ENCODE peak calls at places on chromosomes 12 and 14, in five cellular contexts. One of them, this sample, is unnamed.

GRCh38 chr14:61489932-61490331 is 168.6 kb downstream of the PRKCH start:
- DNase-seq in right lobe of liver: peak
- DNase-seq in esophagus muscularis mucosa: no peak
- DNase-seq in adrenal gland: peak
- DNase-seq in heart left ventricle: no peak
- DNase-seq in this sample: no peak

GRCh38 chr12:85821216-85821615 is 15.0 kb downstream of the RASSF9 start:
- DNase-seq in right lobe of liver: no peak
- DNase-seq in esophagus muscularis mucosa: no peak
- DNase-seq in adrenal gland: no peak
- DNase-seq in heart left ventricle: no peak
- DNase-seq in this sample: no peak

GRCh38 chr14:104536942-104537612 is 42.5 kb upstream of the C14orf180 start:
- DNase-seq in right lobe of liver: no peak
- DNase-seq in esophagus muscularis mucosa: no peak
- DNase-seq in adrenal gland: no peak
- DNase-seq in heart left ventricle: no peak
- DNase-seq in this sample: no peak

GRCh38 chr12:6868211-6869048 is 1.1 kb downstream of the TPI1 start:
- DNase-seq in right lobe of liver: no peak
- DNase-seq in esophagus muscularis mucosa: no peak
- DNase-seq in adrenal gland: no peak
- DNase-seq in heart left ventricle: no peak
- DNase-seq in this sample: no peak

GRCh38 chr12:93025145-93026103 is 96.3 kb upstream of the EEA1 start:
- DNase-seq in right lobe of liver: no peak
- DNase-seq in esophagus muscularis mucosa: no peak
- DNase-seq in adrenal gland: no peak
- DNase-seq in heart left ventricle: no peak
- DNase-seq in this sample: no peak

GRCh38 chr12:87661770-87662402 is 367.3 kb downstream of the C12orf50 start:
- DNase-seq in right lobe of liver: no peak
- DNase-seq in esophagus muscularis mucosa: no peak
- DNase-seq in adrenal gland: no peak
- DNase-seq in heart left ventricle: no peak
- DNase-seq in this sample: no peak

GRCh38 chr12:28294300-28294699 is 104.0 kb downstream of the CCDC91 start:
- DNase-seq in right lobe of liver: no peak
- DNase-seq in esophagus muscularis mucosa: no peak
- DNase-seq in adrenal gland: no peak
- DNase-seq in heart left ventricle: no peak
- DNase-seq in this sample: no peak

GRCh38 chr14:37594238-37594915 is 672 bp downstream of the FOXA1 start:
- DNase-seq in right lobe of liver: peak
- DNase-seq in esophagus muscularis mucosa: no peak
- DNase-seq in adrenal gland: peak
- DNase-seq in heart left ventricle: no peak
- DNase-seq in this sample: no peak

GRCh38 chr12:34188974-34189373 is 166.7 kb downstream of the ALG10 start:
- DNase-seq in right lobe of liver: no peak
- DNase-seq in esophagus muscularis mucosa: no peak
- DNase-seq in adrenal gland: no peak
- DNase-seq in heart left ventricle: no peak
- DNase-seq in this sample: no peak

GRCh38 chr12:56979628-56980027 is 22.2 kb upstream of the RDH16 start:
- DNase-seq in right lobe of liver: no peak
- DNase-seq in esophagus muscularis mucosa: no peak
- DNase-seq in adrenal gland: no peak
- DNase-seq in heart left ventricle: no peak
- DNase-seq in this sample: no peak

GRCh38 chr12:112333030-112333429 is 49.2 kb downstream of the HECTD4 start:
- DNase-seq in right lobe of liver: no peak
- DNase-seq in esophagus muscularis mucosa: no peak
- DNase-seq in adrenal gland: no peak
- DNase-seq in heart left ventricle: no peak
- DNase-seq in this sample: no peak

GRCh38 chr14:74504874-74505617 is 11.5 kb downstream of the ISCA2 start:
- DNase-seq in right lobe of liver: no peak
- DNase-seq in esophagus muscularis mucosa: no peak
- DNase-seq in adrenal gland: no peak
- DNase-seq in heart left ventricle: peak
- DNase-seq in this sample: no peak

GRCh38 chr12:110107369-110108281 is 16.5 kb upstream of the IFT81 start:
- DNase-seq in right lobe of liver: no peak
- DNase-seq in esophagus muscularis mucosa: no peak
- DNase-seq in adrenal gland: peak
- DNase-seq in heart left ventricle: no peak
- DNase-seq in this sample: no peak

GRCh38 chr12:48442191-48442828 is 30.0 kb upstream of the ANP32D start:
- DNase-seq in right lobe of liver: no peak
- DNase-seq in esophagus muscularis mucosa: no peak
- DNase-seq in adrenal gland: no peak
- DNase-seq in heart left ventricle: no peak
- DNase-seq in this sample: no peak

GRCh38 chr14:104746951-104747481 is 5.9 kb upstream of the SIVA1 start:
- DNase-seq in right lobe of liver: peak
- DNase-seq in esophagus muscularis mucosa: no peak
- DNase-seq in adrenal gland: no peak
- DNase-seq in heart left ventricle: peak
- DNase-seq in this sample: no peak

GRCh38 chr14:100440207-100440631 is 117.1 kb downstream of the SLC25A47 start:
- DNase-seq in right lobe of liver: peak
- DNase-seq in esophagus muscularis mucosa: no peak
- DNase-seq in adrenal gland: peak
- DNase-seq in heart left ventricle: peak
- DNase-seq in this sample: no peak

GRCh38 chr14:78123650-78124253 is 46.4 kb upstream of the NRXN3 start:
- DNase-seq in right lobe of liver: no peak
- DNase-seq in esophagus muscularis mucosa: no peak
- DNase-seq in adrenal gland: no peak
- DNase-seq in heart left ventricle: no peak
- DNase-seq in this sample: no peak

GRCh38 chr12:105278043-105278697 is 42.2 kb upstream of the APPL2 start:
- DNase-seq in right lobe of liver: no peak
- DNase-seq in esophagus muscularis mucosa: peak
- DNase-seq in adrenal gland: peak
- DNase-seq in heart left ventricle: no peak
- DNase-seq in this sample: no peak

GRCh38 chr14:80798878-80799277 is 142.7 kb downstream of the CEP128 start:
- DNase-seq in right lobe of liver: no peak
- DNase-seq in esophagus muscularis mucosa: no peak
- DNase-seq in adrenal gland: no peak
- DNase-seq in heart left ventricle: no peak
- DNase-seq in this sample: no peak

GRCh38 chr12:104219361-104219892 is 3.8 kb downstream of the TXNRD1 start:
- DNase-seq in right lobe of liver: no peak
- DNase-seq in esophagus muscularis mucosa: no peak
- DNase-seq in adrenal gland: no peak
- DNase-seq in heart left ventricle: no peak
- DNase-seq in this sample: no peak

GRCh38 chr12:1878214-1878613 is 40.2 kb downstream of the CACNA2D4 start:
- DNase-seq in right lobe of liver: no peak
- DNase-seq in esophagus muscularis mucosa: peak
- DNase-seq in adrenal gland: no peak
- DNase-seq in heart left ventricle: no peak
- DNase-seq in this sample: no peak

GRCh38 chr14:69326611-69327010 is 66.7 kb downstream of the GALNT16 start:
- DNase-seq in right lobe of liver: peak
- DNase-seq in esophagus muscularis mucosa: no peak
- DNase-seq in adrenal gland: no peak
- DNase-seq in heart left ventricle: no peak
- DNase-seq in this sample: no peak

GRCh38 chr12:25054783-25055144 is 105.9 kb upstream of the BCAT1 start:
- DNase-seq in right lobe of liver: no peak
- DNase-seq in esophagus muscularis mucosa: no peak
- DNase-seq in adrenal gland: no peak
- DNase-seq in heart left ventricle: no peak
- DNase-seq in this sample: no peak

GRCh38 chr14:39682563-39682962 is 250.3 kb upstream of the FBXO33 start:
- DNase-seq in right lobe of liver: no peak
- DNase-seq in esophagus muscularis mucosa: no peak
- DNase-seq in adrenal gland: no peak
- DNase-seq in heart left ventricle: no peak
- DNase-seq in this sample: no peak

GRCh38 chr14:105879503-105879866 is 353.1 kb downstream of the TMEM121 start:
- DNase-seq in right lobe of liver: peak
- DNase-seq in esophagus muscularis mucosa: no peak
- DNase-seq in adrenal gland: peak
- DNase-seq in heart left ventricle: no peak
- DNase-seq in this sample: no peak

DNA sequence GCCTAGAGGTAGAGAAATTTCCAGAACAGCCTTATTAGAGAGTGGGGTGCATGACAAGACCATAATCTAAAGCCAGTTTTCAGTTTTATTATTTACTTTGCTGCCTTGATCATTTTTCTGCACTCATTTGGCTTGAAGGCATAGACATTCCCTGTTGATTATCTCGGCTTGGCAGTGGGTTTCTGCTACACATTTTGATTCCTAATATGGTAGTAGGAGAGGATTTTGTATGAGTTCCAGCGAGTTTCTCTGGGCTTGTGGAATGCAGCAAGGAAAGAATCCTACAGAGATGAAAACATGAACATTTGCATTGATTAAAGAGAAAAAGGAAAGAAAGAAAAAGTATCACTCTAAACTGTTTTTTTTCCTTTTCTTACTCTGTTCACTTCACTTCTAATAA is 281.2 kb downstream of the PAWR start:
- DNase-seq in right lobe of liver: no peak
- DNase-seq in esophagus muscularis mucosa: no peak
- DNase-seq in adrenal gland: no peak
- DNase-seq in heart left ventricle: no peak
- DNase-seq in this sample: no peak
- H3K27ac ChIP-seq in right lobe of liver: no peak
- H3K27ac ChIP-seq in esophagus muscularis mucosa: peak
- H3K27ac ChIP-seq in adrenal gland: no peak
- H3K27ac ChIP-seq in heart left ventricle: no peak
- H3K27ac ChIP-seq in this sample: peak

DNA sequence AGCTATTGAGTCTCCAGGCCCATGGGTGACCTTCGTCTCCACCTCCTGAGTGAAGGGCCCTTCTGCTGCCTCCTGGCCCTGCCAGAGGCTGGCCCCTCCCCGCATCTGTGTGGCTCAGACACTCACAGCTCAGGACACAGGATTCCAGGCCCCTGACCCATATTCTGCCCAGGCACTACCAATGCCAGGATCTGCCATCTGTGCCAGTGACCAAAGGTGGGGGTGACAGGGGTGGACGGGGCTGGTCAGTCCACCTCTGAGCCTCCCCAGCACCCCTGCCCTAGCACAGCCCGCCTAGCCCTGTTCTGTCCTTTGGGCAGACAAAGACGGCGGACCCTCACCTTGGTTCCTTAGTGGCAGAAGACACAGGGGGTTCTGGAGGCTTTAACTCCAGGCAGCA is 2.8 kb downstream of the ASB2 start:
- DNase-seq in right lobe of liver: no peak
- DNase-seq in esophagus muscularis mucosa: no peak
- DNase-seq in adrenal gland: no peak
- DNase-seq in heart left ventricle: no peak
- DNase-seq in this sample: no peak
- TF ChIP-seq POLR2A in right lobe of liver: no peak
- TF ChIP-seq POLR2A in esophagus muscularis mucosa: no peak
- TF ChIP-seq POLR2A in adrenal gland: no peak
- TF ChIP-seq POLR2A in heart left ventricle: no peak
- TF ChIP-seq POLR2A in this sample: no peak

DNA sequence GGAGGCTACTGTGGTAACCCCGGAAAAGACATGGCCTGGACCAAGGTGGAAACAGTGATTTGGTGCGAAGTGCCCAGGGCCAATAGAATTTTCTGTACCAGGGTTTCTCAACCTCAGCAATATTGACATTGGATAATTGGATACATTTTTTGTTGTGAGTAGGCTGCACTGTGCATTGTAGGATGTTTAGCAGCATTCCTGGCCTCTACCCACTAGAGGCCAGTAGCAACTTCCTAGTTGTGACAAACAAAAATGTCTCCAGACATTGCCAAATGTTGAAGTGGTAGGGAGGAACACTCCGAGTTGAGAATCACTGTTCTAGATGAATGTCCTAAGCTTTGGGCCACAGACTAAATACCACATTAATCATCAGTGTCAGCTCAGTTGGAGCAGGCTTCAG is 6.2 kb upstream of the CGRRF1 start:
- DNase-seq in right lobe of liver: no peak
- DNase-seq in esophagus muscularis mucosa: no peak
- DNase-seq in adrenal gland: no peak
- DNase-seq in heart left ventricle: no peak
- DNase-seq in this sample: no peak
- TF ChIP-seq CTCF in right lobe of liver: peak
- TF ChIP-seq CTCF in esophagus muscularis mucosa: no peak
- TF ChIP-seq CTCF in adrenal gland: no peak
- TF ChIP-seq CTCF in heart left ventricle: no peak
- TF ChIP-seq CTCF in this sample: no peak

DNA sequence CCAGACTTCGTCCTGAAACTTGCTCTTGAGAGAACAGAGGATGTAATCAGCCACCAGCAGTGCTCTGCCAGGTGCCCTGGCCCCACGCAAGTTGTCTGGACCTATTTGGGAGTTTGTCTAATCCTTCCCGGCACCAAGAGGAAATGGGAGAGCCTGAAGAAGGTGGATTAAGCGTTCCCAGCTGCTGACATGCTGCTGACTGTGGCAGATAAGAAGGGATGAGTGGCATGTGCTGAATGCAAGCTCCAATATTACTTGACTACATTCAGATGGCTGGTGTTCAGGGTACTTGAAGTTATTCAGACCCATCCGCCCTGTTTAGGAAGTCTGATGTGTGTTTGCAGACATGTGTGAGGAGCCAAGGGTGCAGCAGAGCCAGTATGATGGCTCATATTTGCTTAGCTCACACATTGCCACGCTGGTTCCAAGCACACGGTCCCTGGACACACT is 440.6 kb upstream of the CCDC196 start:
- DNase-seq in right lobe of liver: no peak
- DNase-seq in esophagus muscularis mucosa: no peak
- DNase-seq in adrenal gland: no peak
- DNase-seq in heart left ventricle: peak
- DNase-seq in this sample: no peak
- H3K27ac ChIP-seq in right lobe of liver: no peak
- H3K27ac ChIP-seq in esophagus muscularis mucosa: no peak
- H3K27ac ChIP-seq in adrenal gland: no peak
- H3K27ac ChIP-seq in heart left ventricle: peak
- H3K27ac ChIP-seq in this sample: no peak